ENCODE peak calls at places on chromosomes 5 and 9, in six cellular contexts. S, Y, Q, J, M and D are unnamed samples.

GRCh38 chr9:114968710-114969109 is 38.3 kb upstream of the TNFSF8 start:
- DNase-seq in S (no peak), Y (no peak), Q (no peak), J (peak), M (no peak), D (no peak)

GRCh38 chr9:98264510-98264909 is 9.1 kb upstream of the TBC1D2 start:
- DNase-seq in S (no peak), Y (no peak), Q (no peak), J (no peak), M (no peak), D (no peak)

GRCh38 chr9:93128011-93128714 is 5.9 kb downstream of the NINJ1 start:
- DNase-seq in S (no peak), Y (no peak), Q (no peak), J (no peak), M (no peak), D (no peak)

GRCh38 chr5:93675458-93676450 is 65.6 kb downstream of the POU5F2 start:
- DNase-seq in S (no peak), Y (no peak), Q (no peak), J (no peak), M (no peak), D (no peak)

GRCh38 chr9:134367796-134368490 is 41.7 kb downstream of the RXRA start:
- DNase-seq in S (no peak), Y (no peak), Q (no peak), J (no peak), M (no peak), D (no peak)

GRCh38 chr5:23007226-23007625 is 154.1 kb upstream of the CDH12 start:
- DNase-seq in S (no peak), Y (no peak), Q (no peak), J (peak), M (no peak), D (no peak)

GRCh38 chr5:18088020-18088579 is 453.8 kb downstream of the TAF11L14 start:
- DNase-seq in S (no peak), Y (no peak), Q (no peak), J (no peak), M (no peak), D (no peak)

GRCh38 chr9:131562032-131562959 is 17.0 kb downstream of the PRRT1B start:
- DNase-seq in S (no peak), Y (no peak), Q (no peak), J (peak), M (no peak), D (no peak)

GRCh38 chr9:21828853-21829405 is 26.5 kb downstream of the MTAP start:
- DNase-seq in S (no peak), Y (no peak), Q (no peak), J (no peak), M (no peak), D (no peak)

GRCh38 chr9:2725126-2725525 is 7.8 kb downstream of the KCNV2 start:
- DNase-seq in S (no peak), Y (no peak), Q (no peak), J (no peak), M (no peak), D (no peak)

GRCh38 chr9:132982508-132982907 is 4.0 kb downstream of the GFI1B start:
- DNase-seq in S (no peak), Y (no peak), Q (peak), J (no peak), M (no peak), D (no peak)

GRCh38 chr9:7094052-7094451 is 336.3 kb downstream of the KDM4C start:
- DNase-seq in S (no peak), Y (no peak), Q (no peak), J (peak), M (no peak), D (no peak)

GRCh38 chr9:124975131-124975530 is 34.2 kb upstream of the GOLGA1 start:
- DNase-seq in S (no peak), Y (no peak), Q (no peak), J (peak), M (no peak), D (no peak)

GRCh38 chr9:111598730-111599091 is 736 bp downstream of the PTGR1 start:
- DNase-seq in S (no peak), Y (peak), Q (peak), J (peak), M (no peak), D (no peak)

GRCh38 chr5:10218658-10219057 is 31.0 kb downstream of the ATPSCKMT start:
- DNase-seq in S (no peak), Y (no peak), Q (no peak), J (no peak), M (no peak), D (no peak)

GRCh38 chr9:93501406-93501805 is 48.0 kb upstream of the FAM120AOS start:
- DNase-seq in S (no peak), Y (no peak), Q (no peak), J (no peak), M (no peak), D (no peak)

GRCh38 chr9:128494108-128494742 is 10.3 kb upstream of the GLE1 start:
- DNase-seq in S (no peak), Y (peak), Q (no peak), J (peak), M (no peak), D (no peak)

GRCh38 chr5:40904205-40904993 is 4.9 kb upstream of the C7 start:
- DNase-seq in S (no peak), Y (peak), Q (peak), J (peak), M (peak), D (no peak)

GRCh38 chr5:95892784-95893354 is 68.8 kb downstream of the ELL2 start:
- DNase-seq in S (no peak), Y (no peak), Q (peak), J (peak), M (peak), D (no peak)

GRCh38 chr5:175059687-175060194 is 335.4 kb downstream of the MSX2 start:
- DNase-seq in S (no peak), Y (peak), Q (peak), J (no peak), M (peak), D (peak)

GRCh38 chr5:35856186-35857003 is at the start of gene IL7R:
- DNase-seq in S (no peak), Y (no peak), Q (no peak), J (peak), M (no peak), D (no peak)

GRCh38 chr5:72108200-72109050 is 1.1 kb downstream of the MAP1B start:
- DNase-seq in S (no peak), Y (peak), Q (peak), J (peak), M (no peak), D (peak)

GRCh38 chr9:97243606-97244005 is 63.9 kb upstream of the CCDC180 start:
- DNase-seq in S (no peak), Y (no peak), Q (no peak), J (no peak), M (no peak), D (no peak)

GRCh38 chr9:95383845-95384244 is 66.3 kb upstream of the FANCC start:
- DNase-seq in S (no peak), Y (no peak), Q (peak), J (no peak), M (no peak), D (no peak)

GRCh38 chr5:184461-184860 is 6.8 kb upstream of the LRRC14B start:
- DNase-seq in S (no peak), Y (no peak), Q (no peak), J (no peak), M (no peak), D (no peak)

GRCh38 chr5:137651022-137651421 is 84.9 kb downstream of the KLHL3 start:
- DNase-seq in S (no peak), Y (no peak), Q (no peak), J (peak), M (no peak), D (no peak)

GRCh38 chr5:19626218-19626617 is 361.8 kb downstream of the CDH18 start:
- DNase-seq in S (no peak), Y (no peak), Q (no peak), J (no peak), M (no peak), D (no peak)

GRCh38 chr9:115213777-115214428 is 95.9 kb upstream of the TNC start:
- DNase-seq in S (no peak), Y (peak), Q (no peak), J (peak), M (no peak), D (no peak)

GRCh38 chr9:125409217-125409636 is 147.6 kb downstream of the GAPVD1 start:
- DNase-seq in S (no peak), Y (no peak), Q (peak), J (no peak), M (peak), D (no peak)

GRCh38 chr5:168291961-168292782 is 727 bp downstream of the WWC1 start:
- DNase-seq in S (no peak), Y (no peak), Q (peak), J (no peak), M (no peak), D (no peak)

GRCh38 chr9:2574215-2574614 is 47.4 kb upstream of the VLDLR start:
- DNase-seq in S (no peak), Y (no peak), Q (no peak), J (no peak), M (no peak), D (no peak)

GRCh38 chr9:93261735-93262523 is 78.0 kb downstream of the WNK2 start:
- DNase-seq in S (no peak), Y (no peak), Q (peak), J (no peak), M (no peak), D (no peak)

GRCh38 chr5:179558912-179559279 is 8.5 kb downstream of the RUFY1 start:
- DNase-seq in S (no peak), Y (no peak), Q (no peak), J (peak), M (no peak), D (no peak)

GRCh38 chr5:32710859-32711692 is at the start of gene NPR3:
- DNase-seq in S (no peak), Y (no peak), Q (no peak), J (peak), M (no peak), D (no peak)

GRCh38 chr9:92522983-92523970 is 12.5 kb downstream of the ECM2 start:
- DNase-seq in S (no peak), Y (no peak), Q (no peak), J (no peak), M (no peak), D (no peak)

GRCh38 chr9:38138276-38138675 is 69.2 kb upstream of the SHB start:
- DNase-seq in S (no peak), Y (no peak), Q (no peak), J (no peak), M (no peak), D (no peak)

GRCh38 chr5:79514391-79515105 is 614 bp upstream of the HOMER1 start:
- DNase-seq in S (peak), Y (peak), Q (peak), J (peak), M (peak), D (peak)

GRCh38 chr5:154829181-154829588 is 21.2 kb downstream of the FAXDC2 start:
- DNase-seq in S (no peak), Y (no peak), Q (no peak), J (no peak), M (peak), D (no peak)
- TF ChIP-seq CTCF in S (no peak), Y (no peak), Q (no peak), J (no peak), M (no peak), D (no peak)

GRCh38 chr5:105695916-105696315 is 1974.8 kb downstream of the EFNA5 start:
- DNase-seq in S (no peak), Y (no peak), Q (no peak), J (no peak), M (no peak), D (no peak)
- TF ChIP-seq CTCF in S (no peak), Y (no peak), Q (no peak), J (no peak), M (no peak), D (no peak)

GRCh38 chr5:172162348-172162747 is 25.7 kb downstream of the STK10 start:
- DNase-seq in S (no peak), Y (no peak), Q (no peak), J (peak), M (no peak), D (no peak)
- TF ChIP-seq CTCF in S (no peak), Y (no peak), Q (no peak), J (peak), M (no peak), D (no peak)

GRCh38 chr5:143568105-143568504 is 164.6 kb upstream of the NR3C1 start:
- DNase-seq in S (no peak), Y (no peak), Q (no peak), J (no peak), M (no peak), D (no peak)
- TF ChIP-seq CTCF in S (no peak), Y (no peak), Q (no peak), J (no peak), M (no peak), D (no peak)

GRCh38 chr5:133254803-133255202 is 203.0 kb downstream of the HSPA4 start:
- DNase-seq in S (no peak), Y (no peak), Q (no peak), J (no peak), M (no peak), D (no peak)
- TF ChIP-seq CTCF in S (no peak), Y (no peak), Q (no peak), J (no peak), M (no peak), D (no peak)

DNA sequence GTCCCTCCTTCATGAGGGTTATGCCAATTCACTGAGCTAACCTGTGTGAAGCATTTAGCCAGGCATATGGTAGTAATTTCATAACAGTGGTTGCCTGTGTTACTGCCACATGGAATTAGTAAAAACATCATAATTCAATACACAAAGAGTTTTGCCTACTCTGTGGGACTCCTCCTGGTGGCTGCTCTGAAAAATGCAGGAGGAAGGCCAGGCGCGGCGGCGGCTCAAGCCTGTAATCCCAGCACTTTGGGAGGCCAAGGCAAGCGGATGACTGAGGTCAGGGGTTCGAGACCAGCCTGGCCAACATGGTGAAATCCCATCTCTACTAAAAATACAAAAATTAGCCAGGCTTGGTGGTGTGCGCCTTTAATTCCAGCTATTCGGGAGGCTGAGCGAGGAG is 547.3 kb downstream of the CDK5RAP2 start:
- DNase-seq in S (no peak), Y (no peak), Q (no peak), J (no peak), M (no peak), D (no peak)
- TF ChIP-seq CTCF in S (no peak), Y (peak), Q (no peak), J (no peak), M (peak), D (peak)

DNA sequence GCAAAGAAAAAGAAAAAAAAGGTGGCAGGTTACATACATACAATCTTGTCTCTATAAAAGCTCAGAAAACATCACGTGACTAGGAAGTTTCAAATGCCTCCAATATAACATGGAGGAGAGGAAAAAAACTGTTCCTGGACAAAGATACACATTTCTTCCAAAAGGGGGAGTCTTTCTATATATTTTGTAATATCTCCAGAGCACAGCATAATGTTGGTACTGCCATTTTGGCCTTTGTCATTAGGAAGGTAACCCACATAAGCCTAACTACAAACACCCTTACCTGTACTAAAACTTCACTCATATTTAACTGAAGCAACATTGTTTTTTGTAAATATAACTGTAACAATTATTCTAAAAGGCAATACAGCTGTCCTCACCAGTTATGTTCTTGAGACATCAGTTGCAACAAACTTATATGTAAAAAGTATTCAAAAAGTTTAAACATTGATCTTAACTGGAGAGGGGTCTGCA is 1.2 kb upstream of the BTF3 start:
- DNase-seq in S (no peak), Y (no peak), Q (no peak), J (peak), M (peak), D (no peak)
- TF ChIP-seq CTCF in S (peak), Y (no peak), Q (no peak), J (peak), M (peak), D (no peak)

GRCh38 chr5:56543431-56544385 is 271.6 kb upstream of the MAP3K1 start:
- DNase-seq in S (no peak), Y (no peak), Q (no peak), J (peak), M (peak), D (no peak)

GRCh38 chr5:56540266-56540665 is 275.1 kb upstream of the MAP3K1 start:
- DNase-seq in S (no peak), Y (no peak), Q (no peak), J (no peak), M (no peak), D (no peak)

GRCh38 chr5:56550227-56550626 is 265.1 kb upstream of the MAP3K1 start:
- DNase-seq in S (no peak), Y (no peak), Q (no peak), J (no peak), M (no peak), D (no peak)

GRCh38 chr5:56549096-56549886 is 266.1 kb upstream of the MAP3K1 start:
- DNase-seq in S (no peak), Y (no peak), Q (no peak), J (no peak), M (no peak), D (no peak)

DNA sequence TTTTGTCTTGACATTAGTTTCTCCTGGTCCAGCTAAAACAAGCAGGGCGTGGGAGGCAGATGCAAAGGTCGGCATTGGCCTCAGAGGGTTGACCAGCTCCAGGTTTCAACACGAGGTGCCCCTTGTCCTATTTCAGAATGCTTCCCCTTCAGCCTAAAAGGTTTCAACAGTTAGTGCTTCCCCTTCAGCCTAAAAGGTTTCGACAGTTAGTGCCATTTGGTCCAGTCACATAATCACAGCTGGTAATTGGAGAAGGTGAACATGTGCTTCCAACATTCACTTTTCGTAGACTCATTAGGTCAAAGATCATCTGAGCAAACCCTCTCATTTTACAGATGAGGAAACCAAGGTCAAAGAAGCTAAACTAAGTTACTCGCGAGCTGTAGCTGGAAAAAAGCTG is 270.3 kb upstream of the MAP3K1 start:
- DNase-seq in S (no peak), Y (no peak), Q (no peak), J (no peak), M (no peak), D (no peak)
- TF ChIP-seq CTCF in S (no peak), Y (no peak), Q (no peak), J (no peak), M (no peak), D (no peak)

DNA sequence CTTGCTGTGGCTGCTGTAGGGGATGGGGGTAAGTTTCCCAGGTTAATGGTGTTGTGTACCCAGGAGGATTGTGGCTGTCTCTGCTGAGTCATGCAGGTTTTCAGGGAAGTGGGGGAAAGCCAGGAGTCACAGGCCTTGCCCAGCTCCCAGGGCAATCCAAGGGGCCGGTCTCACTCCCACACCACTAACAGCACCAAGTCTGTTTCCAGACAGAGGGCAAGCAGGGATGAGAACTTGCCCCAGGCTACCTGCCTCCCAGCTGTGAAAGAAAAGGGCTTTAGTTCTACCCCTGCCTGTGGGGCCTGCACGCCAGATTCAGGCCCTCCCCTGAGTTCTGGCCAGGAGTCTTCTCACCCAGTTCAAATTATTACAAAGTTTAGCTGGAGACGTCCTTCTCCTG is 579.8 kb upstream of the ST8SIA4 start:
- DNase-seq in S (no peak), Y (no peak), Q (no peak), J (no peak), M (no peak), D (no peak)
- TF ChIP-seq CTCF in S (no peak), Y (no peak), Q (no peak), J (no peak), M (no peak), D (no peak)